ENCODE peak calls at places on chromosome 6, in nine cellular contexts. One of them, this sample, is unnamed.

GRCh38 chr6:136502791-136503190 is 47.4 kb downstream of the MAP7 start:
- DNase-seq in ELR: no peak
- DNase-seq in endothelial cell: no peak
- DNase-seq in left kidney: no peak
- DNase-seq in HL-60: no peak
- DNase-seq in stimulated activated CD8-positive, alpha-beta memory T cell treated with anti-CD3 and anti-CD28 coated beads, Interleukin-15, amount 100 ng/mL, for 24 hours: no peak
- DNase-seq in NCI-H146: no peak
- DNase-seq in progenitor cell of endocrine pancreas: no peak
- DNase-seq in fibroblast of lung: no peak
- DNase-seq in this sample: no peak

GRCh38 chr6:1689141-1689540 is 79.4 kb downstream of the FOXC1 start:
- DNase-seq in ELR: peak; percentile 30
- DNase-seq in NCI-H146: no peak
- DNase-seq in left kidney: no peak
- DNase-seq in progenitor cell of endocrine pancreas: no peak
- DNase-seq in endothelial cell: no peak
- DNase-seq in fibroblast of lung: no peak
- DNase-seq in stimulated activated CD8-positive, alpha-beta memory T cell treated with anti-CD3 and anti-CD28 coated beads, Interleukin-15, amount 100 ng/mL, for 24 hours: no peak
- DNase-seq in HL-60: no peak
- DNase-seq in this sample: no peak

GRCh38 chr6:125170376-125170775 is 16.8 kb downstream of the TPD52L1 start:
- DNase-seq in fibroblast of lung: peak; percentile 72
- DNase-seq in endothelial cell: no peak
- DNase-seq in HL-60: no peak
- DNase-seq in progenitor cell of endocrine pancreas: no peak
- DNase-seq in NCI-H146: no peak
- DNase-seq in left kidney: no peak
- DNase-seq in ELR: no peak
- DNase-seq in stimulated activated CD8-positive, alpha-beta memory T cell treated with anti-CD3 and anti-CD28 coated beads, Interleukin-15, amount 100 ng/mL, for 24 hours: no peak
- DNase-seq in this sample: no peak

GRCh38 chr6:101539510-101540245 is 146.2 kb downstream of the GRIK2 start:
- DNase-seq in progenitor cell of endocrine pancreas: no peak
- DNase-seq in stimulated activated CD8-positive, alpha-beta memory T cell treated with anti-CD3 and anti-CD28 coated beads, Interleukin-15, amount 100 ng/mL, for 24 hours: no peak
- DNase-seq in NCI-H146: no peak
- DNase-seq in HL-60: no peak
- DNase-seq in endothelial cell: no peak
- DNase-seq in left kidney: no peak
- DNase-seq in ELR: peak; percentile 70
- DNase-seq in fibroblast of lung: peak; percentile 25
- DNase-seq in this sample: no peak

GRCh38 chr6:71410681-71411080 is 122.1 kb downstream of the OGFRL1 start:
- DNase-seq in NCI-H146: no peak
- DNase-seq in ELR: no peak
- DNase-seq in left kidney: no peak
- DNase-seq in endothelial cell: no peak
- DNase-seq in progenitor cell of endocrine pancreas: no peak
- DNase-seq in fibroblast of lung: no peak
- DNase-seq in HL-60: no peak
- DNase-seq in stimulated activated CD8-positive, alpha-beta memory T cell treated with anti-CD3 and anti-CD28 coated beads, Interleukin-15, amount 100 ng/mL, for 24 hours: no peak
- DNase-seq in this sample: no peak

GRCh38 chr6:139027620-139028182 is 844 bp upstream of the ABRACL start:
- DNase-seq in HL-60: peak; percentile 63
- DNase-seq in endothelial cell: no peak
- DNase-seq in fibroblast of lung: peak; percentile 55
- DNase-seq in stimulated activated CD8-positive, alpha-beta memory T cell treated with anti-CD3 and anti-CD28 coated beads, Interleukin-15, amount 100 ng/mL, for 24 hours: no peak
- DNase-seq in left kidney: peak; percentile 65
- DNase-seq in ELR: peak; percentile 79
- DNase-seq in NCI-H146: peak; percentile 91
- DNase-seq in progenitor cell of endocrine pancreas: no peak
- DNase-seq in this sample: peak; percentile 21

GRCh38 chr6:107488174-107488874 is 1.6 kb upstream of the SOBP start:
- DNase-seq in left kidney: peak; percentile 49
- DNase-seq in NCI-H146: no peak
- DNase-seq in progenitor cell of endocrine pancreas: no peak
- DNase-seq in HL-60: no peak
- DNase-seq in endothelial cell: no peak
- DNase-seq in ELR: no peak
- DNase-seq in fibroblast of lung: no peak
- DNase-seq in stimulated activated CD8-positive, alpha-beta memory T cell treated with anti-CD3 and anti-CD28 coated beads, Interleukin-15, amount 100 ng/mL, for 24 hours: no peak
- DNase-seq in this sample: peak; percentile 23

GRCh38 chr6:78598966-78599365 is 268.4 kb upstream of the IRAK1BP1 start:
- DNase-seq in progenitor cell of endocrine pancreas: no peak
- DNase-seq in fibroblast of lung: peak; percentile 32
- DNase-seq in NCI-H146: no peak
- DNase-seq in HL-60: no peak
- DNase-seq in endothelial cell: no peak
- DNase-seq in left kidney: no peak
- DNase-seq in stimulated activated CD8-positive, alpha-beta memory T cell treated with anti-CD3 and anti-CD28 coated beads, Interleukin-15, amount 100 ng/mL, for 24 hours: no peak
- DNase-seq in ELR: peak; percentile 98
- DNase-seq in this sample: no peak

GRCh38 chr6:85574932-85575598 is 18.6 kb downstream of the SNX14 start:
- DNase-seq in progenitor cell of endocrine pancreas: no peak
- DNase-seq in left kidney: peak; percentile 18
- DNase-seq in NCI-H146: no peak
- DNase-seq in stimulated activated CD8-positive, alpha-beta memory T cell treated with anti-CD3 and anti-CD28 coated beads, Interleukin-15, amount 100 ng/mL, for 24 hours: no peak
- DNase-seq in HL-60: no peak
- DNase-seq in fibroblast of lung: peak; percentile 85
- DNase-seq in ELR: peak; percentile 75
- DNase-seq in endothelial cell: no peak
- DNase-seq in this sample: no peak

GRCh38 chr6:141726158-141726557 is 406.6 kb upstream of the GJE1 start:
- DNase-seq in HL-60: no peak
- DNase-seq in stimulated activated CD8-positive, alpha-beta memory T cell treated with anti-CD3 and anti-CD28 coated beads, Interleukin-15, amount 100 ng/mL, for 24 hours: no peak
- DNase-seq in NCI-H146: no peak
- DNase-seq in ELR: no peak
- DNase-seq in endothelial cell: peak; percentile 22
- DNase-seq in progenitor cell of endocrine pancreas: no peak
- DNase-seq in left kidney: peak; percentile 11
- DNase-seq in fibroblast of lung: no peak
- DNase-seq in this sample: peak; percentile 17

GRCh38 chr6:106102034-106102433 is 15.9 kb downstream of the PRDM1 start:
- DNase-seq in HL-60: no peak
- DNase-seq in left kidney: no peak
- DNase-seq in ELR: no peak
- DNase-seq in stimulated activated CD8-positive, alpha-beta memory T cell treated with anti-CD3 and anti-CD28 coated beads, Interleukin-15, amount 100 ng/mL, for 24 hours: no peak
- DNase-seq in endothelial cell: no peak
- DNase-seq in progenitor cell of endocrine pancreas: no peak
- DNase-seq in fibroblast of lung: no peak
- DNase-seq in NCI-H146: no peak
- DNase-seq in this sample: no peak

GRCh38 chr6:149995235-149995750 is 30.0 kb downstream of the RAET1L start:
- DNase-seq in fibroblast of lung: no peak
- DNase-seq in HL-60: no peak
- DNase-seq in progenitor cell of endocrine pancreas: no peak
- DNase-seq in endothelial cell: no peak
- DNase-seq in NCI-H146: no peak
- DNase-seq in left kidney: no peak
- DNase-seq in stimulated activated CD8-positive, alpha-beta memory T cell treated with anti-CD3 and anti-CD28 coated beads, Interleukin-15, amount 100 ng/mL, for 24 hours: no peak
- DNase-seq in ELR: no peak
- DNase-seq in this sample: no peak

GRCh38 chr6:7441048-7441775 is 51.6 kb downstream of the RIOK1 start:
- DNase-seq in HL-60: no peak
- DNase-seq in endothelial cell: no peak
- DNase-seq in ELR: no peak
- DNase-seq in left kidney: no peak
- DNase-seq in stimulated activated CD8-positive, alpha-beta memory T cell treated with anti-CD3 and anti-CD28 coated beads, Interleukin-15, amount 100 ng/mL, for 24 hours: no peak
- DNase-seq in NCI-H146: no peak
- DNase-seq in fibroblast of lung: no peak
- DNase-seq in progenitor cell of endocrine pancreas: no peak
- DNase-seq in this sample: no peak

GRCh38 chr6:15427360-15428070 is 181.6 kb downstream of the JARID2 start:
- DNase-seq in left kidney: peak; percentile 92
- DNase-seq in progenitor cell of endocrine pancreas: no peak
- DNase-seq in stimulated activated CD8-positive, alpha-beta memory T cell treated with anti-CD3 and anti-CD28 coated beads, Interleukin-15, amount 100 ng/mL, for 24 hours: no peak
- DNase-seq in fibroblast of lung: peak; percentile 56
- DNase-seq in HL-60: peak; percentile 62
- DNase-seq in NCI-H146: no peak
- DNase-seq in endothelial cell: peak; percentile 20
- DNase-seq in ELR: no peak
- DNase-seq in this sample: no peak

GRCh38 chr6:30618270-30618787 is 689 bp downstream of the MRPS18B start:
- DNase-seq in HL-60: no peak
- DNase-seq in progenitor cell of endocrine pancreas: no peak
- DNase-seq in stimulated activated CD8-positive, alpha-beta memory T cell treated with anti-CD3 and anti-CD28 coated beads, Interleukin-15, amount 100 ng/mL, for 24 hours: no peak
- DNase-seq in endothelial cell: no peak
- DNase-seq in ELR: peak; percentile 45
- DNase-seq in fibroblast of lung: no peak
- DNase-seq in left kidney: no peak
- DNase-seq in NCI-H146: peak; percentile 11
- DNase-seq in this sample: no peak

GRCh38 chr6:2476376-2476775 is 231.0 kb upstream of the GMDS start:
- DNase-seq in endothelial cell: no peak
- DNase-seq in NCI-H146: no peak
- DNase-seq in stimulated activated CD8-positive, alpha-beta memory T cell treated with anti-CD3 and anti-CD28 coated beads, Interleukin-15, amount 100 ng/mL, for 24 hours: no peak
- DNase-seq in left kidney: no peak
- DNase-seq in ELR: peak; percentile 1
- DNase-seq in progenitor cell of endocrine pancreas: no peak
- DNase-seq in fibroblast of lung: peak; percentile 16
- DNase-seq in HL-60: no peak
- DNase-seq in this sample: no peak

GRCh38 chr6:107786709-107787588 is 37.2 kb downstream of the SCML4 start:
- DNase-seq in left kidney: peak; percentile 70
- DNase-seq in NCI-H146: no peak
- DNase-seq in HL-60: no peak
- DNase-seq in endothelial cell: no peak
- DNase-seq in progenitor cell of endocrine pancreas: no peak
- DNase-seq in ELR: no peak
- DNase-seq in fibroblast of lung: no peak
- DNase-seq in stimulated activated CD8-positive, alpha-beta memory T cell treated with anti-CD3 and anti-CD28 coated beads, Interleukin-15, amount 100 ng/mL, for 24 hours: no peak
- DNase-seq in this sample: no peak

GRCh38 chr6:27867941-27868705 is 44.1 kb downstream of the OR2B2 start:
- DNase-seq in ELR: peak; percentile 40
- DNase-seq in endothelial cell: no peak
- DNase-seq in fibroblast of lung: peak; percentile 50
- DNase-seq in HL-60: no peak
- DNase-seq in stimulated activated CD8-positive, alpha-beta memory T cell treated with anti-CD3 and anti-CD28 coated beads, Interleukin-15, amount 100 ng/mL, for 24 hours: no peak
- DNase-seq in progenitor cell of endocrine pancreas: no peak
- DNase-seq in left kidney: peak; percentile 60
- DNase-seq in NCI-H146: peak; percentile 18
- DNase-seq in this sample: no peak